ENCODE peak calls at places on chromosomes 13 and 19, in four cellular contexts. D is HEK293T, B is GM12878, F is K562. R is an unnamed sample.

GRCh38 chr13:39942901-39943273 is 287.4 kb downstream of the COG6 start:
- DNase-seq in D (peak; percentile 81), B (peak; percentile 50), F (peak; percentile 58), R (peak; percentile 66)

GRCh38 chr13:103203750-103204330 is 137.6 kb upstream of the SLC10A2 start:
- DNase-seq in D (no peak), B (no peak), F (no peak), R (no peak)

GRCh38 chr13:35865341-35866240 is 265.6 kb downstream of the DCLK1 start:
- DNase-seq in D (no peak), B (no peak), F (no peak), R (no peak)

GRCh38 chr13:98657506-98658085 is 80.7 kb upstream of the STK24 start:
- DNase-seq in D (no peak), B (no peak), F (no peak), R (no peak)

GRCh38 chr19:45767410-45767880 is 1.6 kb downstream of the SIX5 start:
- DNase-seq in D (peak; percentile 64), B (no peak), F (peak; percentile 78), R (peak; percentile 78)

GRCh38 chr13:97386832-97387486 is 47.0 kb upstream of the RAP2A start:
- DNase-seq in D (no peak), B (no peak), F (no peak), R (no peak)

GRCh38 chr19:8578642-8579265 is 1.5 kb upstream of the MYO1F start:
- DNase-seq in D (peak; percentile 80), B (no peak), F (peak; percentile 83), R (peak; percentile 35)

GRCh38 chr19:36115453-36116343 is at the start of gene TBCB:
- DNase-seq in D (no peak), B (no peak), F (peak; percentile 89), R (peak; percentile 25)

GRCh38 chr13:32720026-32720425 is 133.8 kb downstream of the PDS5B start:
- DNase-seq in D (no peak), B (no peak), F (no peak), R (no peak)

GRCh38 chr19:37902668-37903067 is 3.7 kb downstream of the WDR87 start:
- DNase-seq in D (peak; percentile 72), B (no peak), F (peak; percentile 81), R (peak; percentile 71)

GRCh38 chr13:75902166-75903104 is 266.3 kb downstream of the LMO7 start:
- DNase-seq in D (no peak), B (no peak), F (no peak), R (no peak)

GRCh38 chr13:89238496-89238895 is 1567.3 kb downstream of the SLITRK5 start:
- DNase-seq in D (no peak), B (no peak), F (no peak), R (no peak)

GRCh38 chr13:30142502-30143211 is 164.7 kb downstream of the KATNAL1 start:
- DNase-seq in D (no peak), B (no peak), F (no peak), R (peak; percentile 6)

GRCh38 chr19:28494466-28494865 is 718.5 kb downstream of the UQCRFS1 start:
- DNase-seq in D (no peak), B (no peak), F (no peak), R (no peak)

GRCh38 chr13:20924758-20925394 is 22.3 kb upstream of the XPO4 start:
- DNase-seq in D (peak; percentile 47), B (no peak), F (peak; percentile 26), R (peak; percentile 82)

GRCh38 chr13:112776971-112777370 is 87.1 kb downstream of the ATP11A start:
- DNase-seq in D (no peak), B (no peak), F (no peak), R (no peak)

DNA sequence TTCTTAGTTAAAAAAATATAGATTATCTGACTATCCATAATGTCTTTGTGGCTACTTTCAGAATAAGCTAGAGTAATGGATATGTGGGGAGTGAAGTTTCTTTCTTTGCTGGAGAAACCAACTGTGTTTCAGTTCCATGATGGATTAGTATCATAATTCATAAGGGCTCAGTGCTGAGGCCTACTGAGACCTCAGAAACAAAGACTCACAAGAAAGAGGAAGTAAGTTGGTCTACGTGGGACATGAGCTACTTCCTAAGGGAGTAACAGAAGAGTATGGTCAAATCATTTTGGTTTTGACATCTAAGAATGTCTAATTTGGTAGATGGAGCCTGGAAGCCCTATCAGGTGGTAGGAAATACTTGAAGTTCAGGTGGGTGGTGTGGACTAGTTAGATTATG is 99.0 kb upstream of the HTR2A start:
- DNase-seq in D (no peak), B (peak; percentile 53), F (no peak), R (no peak)
- TF ChIP-seq FOXK2 in D (no peak), B (no peak), F (no peak), R (no peak)

DNA sequence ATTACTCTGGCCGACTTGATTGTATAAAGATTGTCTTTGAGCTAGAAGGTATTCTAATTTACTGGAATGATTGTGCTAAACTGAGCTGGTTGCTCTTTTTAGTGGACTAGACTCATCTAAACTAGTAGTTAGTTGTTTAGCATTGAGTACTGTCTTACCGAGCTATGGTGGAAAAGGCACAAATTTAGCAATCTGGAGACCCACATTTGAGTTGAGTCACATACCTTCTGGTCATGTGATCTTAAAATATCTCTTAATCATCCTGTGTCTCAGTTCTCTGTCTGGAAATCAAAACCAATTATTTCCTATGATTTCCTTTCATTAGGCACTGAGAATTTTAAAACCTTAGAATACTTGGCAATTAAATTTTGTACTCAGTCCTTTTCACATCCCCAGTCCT is 349.5 kb downstream of the IRS2 start:
- DNase-seq in D (no peak), B (no peak), F (no peak), R (no peak)
- TF ChIP-seq FOXK2 in D (no peak), B (no peak), F (no peak), R (no peak)

GRCh38 chr19:1122021-1122971 is 18.5 kb downstream of the GPX4 start:
- DNase-seq in D (no peak), B (no peak), F (no peak), R (no peak)

GRCh38 chr19:1121395-1121794 is 17.6 kb downstream of the GPX4 start:
- DNase-seq in D (no peak), B (no peak), F (no peak), R (no peak)

GRCh38 chr19:1123381-1123780 is 19.6 kb downstream of the GPX4 start:
- DNase-seq in D (no peak), B (no peak), F (no peak), R (no peak)

GRCh38 chr19:1123885-1124677 is 20.3 kb downstream of the GPX4 start:
- DNase-seq in D (no peak), B (no peak), F (no peak), R (no peak)

DNA sequence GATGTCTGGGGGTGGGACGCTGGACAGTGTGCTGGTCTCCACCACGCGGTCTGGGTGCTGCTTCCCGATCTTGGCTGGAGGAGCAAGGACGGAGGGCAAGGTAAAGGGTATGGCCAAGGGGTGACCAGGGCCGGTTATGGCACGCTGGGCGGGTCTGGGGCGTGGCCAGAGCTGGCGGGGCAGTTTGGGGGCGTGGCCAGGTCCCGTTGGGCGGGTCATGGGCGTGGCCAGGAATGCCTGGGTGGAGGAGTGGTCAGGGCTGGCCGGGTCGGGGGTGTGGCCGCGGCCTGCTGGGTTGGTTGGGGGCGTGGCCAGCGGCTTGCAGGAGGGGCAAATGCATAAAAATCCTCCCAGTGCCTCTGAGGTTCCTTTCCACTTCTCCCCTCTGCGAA is 19.2 kb downstream of the GPX4 start:
- DNase-seq in D (peak; percentile 98), B (no peak), F (peak; percentile 99), R (peak; percentile 29)
- TF ChIP-seq FOXK2 in D (no peak), B (no peak), F (no peak), R (no peak)

GRCh38 chr13:46983881-46984280 is 87.0 kb upstream of the HTR2A start:
- DNase-seq in D (no peak), B (peak; percentile 82), F (no peak), R (peak; percentile 32)

DNA sequence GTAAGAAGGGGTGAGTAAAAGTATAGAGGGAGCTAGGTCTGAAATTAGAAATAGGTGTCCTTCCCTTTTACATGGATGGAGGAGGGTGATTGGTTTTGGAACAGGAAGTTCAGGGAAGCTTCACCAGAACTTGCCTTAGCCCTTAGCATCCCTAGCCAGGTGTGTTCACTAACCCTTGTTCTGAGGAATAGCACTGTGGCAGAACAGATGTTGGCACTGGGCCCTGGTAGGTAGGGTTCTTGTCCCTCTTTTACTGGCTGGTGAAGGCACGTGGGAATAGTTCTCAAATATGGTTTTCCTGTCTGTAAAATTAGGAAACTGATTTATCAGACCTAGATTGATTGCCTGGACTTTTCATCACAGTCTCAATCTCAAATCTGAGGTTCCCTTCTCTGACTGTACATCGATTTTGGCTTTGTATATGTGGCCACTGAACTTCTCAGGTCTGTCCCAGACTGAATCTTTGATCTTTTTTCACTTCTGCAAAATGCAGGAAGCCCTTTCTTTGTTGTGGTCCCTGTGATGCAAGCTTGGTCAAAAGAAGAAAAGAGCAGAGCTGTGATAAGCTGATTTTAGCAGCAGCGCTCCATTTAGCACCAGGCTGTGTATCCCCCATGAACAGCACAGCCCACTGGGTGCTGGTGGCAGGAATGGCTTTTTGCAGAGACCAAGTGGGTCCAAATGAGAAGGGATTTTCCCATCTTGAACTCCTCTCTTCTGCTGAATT is 86.2 kb upstream of the HTR2A start:
- DNase-seq in D (no peak), B (peak; percentile 96), F (no peak), R (no peak)
- TF ChIP-seq FOXK2 in D (no peak), B (no peak), F (no peak), R (no peak)

GRCh38 chr13:48586591-48587103 is 53.8 kb upstream of the RCBTB2 start:
- DNase-seq in D (no peak), B (no peak), F (peak; percentile 32), R (no peak)

GRCh38 chr13:48583859-48584311 is 51.0 kb upstream of the RCBTB2 start:
- DNase-seq in D (no peak), B (no peak), F (no peak), R (peak; percentile 90)

GRCh38 chr13:48582086-48582485 is 49.2 kb upstream of the RCBTB2 start:
- DNase-seq in D (no peak), B (no peak), F (no peak), R (no peak)

GRCh38 chr13:48588120-48588519 is 55.2 kb upstream of the RCBTB2 start:
- DNase-seq in D (no peak), B (no peak), F (no peak), R (no peak)

DNA sequence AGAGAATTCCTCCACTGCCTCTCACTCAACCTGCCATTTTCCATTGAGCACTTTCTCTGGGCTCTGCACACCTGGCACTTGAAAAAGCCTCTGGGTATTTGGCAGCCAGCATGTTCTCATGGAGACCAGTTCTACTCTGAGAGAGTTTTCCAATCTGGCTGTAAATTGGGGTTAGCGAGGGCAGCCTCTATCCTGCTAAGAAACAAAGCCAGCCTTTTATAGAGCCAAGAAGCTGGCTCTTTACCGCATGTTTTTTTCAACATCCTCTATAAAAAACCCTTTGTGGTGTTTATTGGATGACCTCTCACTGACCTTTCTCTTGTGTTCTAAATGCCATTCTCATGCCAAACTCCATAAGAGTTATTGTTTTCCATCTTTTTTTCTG is 52.6 kb upstream of the RCBTB2 start:
- DNase-seq in D (no peak), B (no peak), F (no peak), R (peak; percentile 43)
- TF ChIP-seq FOXK2 in D (no peak), B (no peak), F (no peak), R (no peak)

GRCh38 chr19:49165111-49165750 is 7.6 kb downstream of the TRPM4 start:
- DNase-seq in D (no peak), B (no peak), F (no peak), R (no peak)
- TF ChIP-seq FOXK2 in D (no peak), B (no peak), F (no peak), R (no peak)

R was measured in HepG2.